ENCODE peak calls at places on chromosomes 13 and 19, in six cellular contexts. One of them, this sample, is unnamed.

GRCh38 chr19:17081672-17082630 is 6.4 kb downstream of the MYO9B start:
- DNase-seq in upper lobe of right lung: no peak
- DNase-seq in dorsolateral prefrontal cortex: no peak
- DNase-seq in spleen: peak
- DNase-seq in CD4-positive, alpha-beta memory T cell: no peak
- DNase-seq in psoas muscle: no peak
- DNase-seq in this sample: peak

GRCh38 chr13:93080587-93080986 is 146.0 kb upstream of the GPC6 start:
- DNase-seq in CD4-positive, alpha-beta memory T cell: no peak
- DNase-seq in dorsolateral prefrontal cortex: no peak
- DNase-seq in upper lobe of right lung: no peak
- DNase-seq in spleen: no peak
- DNase-seq in psoas muscle: no peak
- DNase-seq in this sample: no peak

GRCh38 chr13:80342541-80343371 is 1.8 kb upstream of the SPRY2 start:
- DNase-seq in CD4-positive, alpha-beta memory T cell: peak
- DNase-seq in upper lobe of right lung: peak
- DNase-seq in psoas muscle: peak
- DNase-seq in spleen: peak
- DNase-seq in dorsolateral prefrontal cortex: peak
- DNase-seq in this sample: peak

GRCh38 chr19:19406878-19407639 is 1.6 kb downstream of the GATAD2A start:
- DNase-seq in upper lobe of right lung: no peak
- DNase-seq in psoas muscle: peak
- DNase-seq in dorsolateral prefrontal cortex: peak
- DNase-seq in spleen: peak
- DNase-seq in CD4-positive, alpha-beta memory T cell: peak
- DNase-seq in this sample: peak

GRCh38 chr13:111279253-111279652 is 41.2 kb upstream of the TEX29 start:
- DNase-seq in spleen: no peak
- DNase-seq in CD4-positive, alpha-beta memory T cell: no peak
- DNase-seq in psoas muscle: no peak
- DNase-seq in upper lobe of right lung: no peak
- DNase-seq in dorsolateral prefrontal cortex: no peak
- DNase-seq in this sample: no peak

GRCh38 chr19:49065905-49066512 is 1.4 kb upstream of the NTF4 start:
- DNase-seq in dorsolateral prefrontal cortex: no peak
- DNase-seq in psoas muscle: peak
- DNase-seq in upper lobe of right lung: no peak
- DNase-seq in spleen: no peak
- DNase-seq in CD4-positive, alpha-beta memory T cell: no peak
- DNase-seq in this sample: no peak

GRCh38 chr13:73981595-73981994 is 152.6 kb downstream of the KLF12 start:
- DNase-seq in spleen: no peak
- DNase-seq in dorsolateral prefrontal cortex: no peak
- DNase-seq in upper lobe of right lung: no peak
- DNase-seq in CD4-positive, alpha-beta memory T cell: no peak
- DNase-seq in psoas muscle: no peak
- DNase-seq in this sample: no peak

GRCh38 chr13:76795701-76796695 is 90.2 kb downstream of the KCTD12 start:
- DNase-seq in CD4-positive, alpha-beta memory T cell: no peak
- DNase-seq in upper lobe of right lung: no peak
- DNase-seq in spleen: no peak
- DNase-seq in dorsolateral prefrontal cortex: no peak
- DNase-seq in psoas muscle: no peak
- DNase-seq in this sample: no peak

GRCh38 chr19:52398091-52398461 is 427 bp downstream of the ZNF528 start:
- DNase-seq in dorsolateral prefrontal cortex: peak
- DNase-seq in CD4-positive, alpha-beta memory T cell: no peak
- DNase-seq in spleen: no peak
- DNase-seq in upper lobe of right lung: no peak
- DNase-seq in psoas muscle: peak
- DNase-seq in this sample: no peak

GRCh38 chr19:6357995-6358394 is 3.3 kb upstream of the CLPP start:
- DNase-seq in spleen: no peak
- DNase-seq in CD4-positive, alpha-beta memory T cell: no peak
- DNase-seq in upper lobe of right lung: no peak
- DNase-seq in psoas muscle: peak
- DNase-seq in dorsolateral prefrontal cortex: no peak
- DNase-seq in this sample: no peak

DNA sequence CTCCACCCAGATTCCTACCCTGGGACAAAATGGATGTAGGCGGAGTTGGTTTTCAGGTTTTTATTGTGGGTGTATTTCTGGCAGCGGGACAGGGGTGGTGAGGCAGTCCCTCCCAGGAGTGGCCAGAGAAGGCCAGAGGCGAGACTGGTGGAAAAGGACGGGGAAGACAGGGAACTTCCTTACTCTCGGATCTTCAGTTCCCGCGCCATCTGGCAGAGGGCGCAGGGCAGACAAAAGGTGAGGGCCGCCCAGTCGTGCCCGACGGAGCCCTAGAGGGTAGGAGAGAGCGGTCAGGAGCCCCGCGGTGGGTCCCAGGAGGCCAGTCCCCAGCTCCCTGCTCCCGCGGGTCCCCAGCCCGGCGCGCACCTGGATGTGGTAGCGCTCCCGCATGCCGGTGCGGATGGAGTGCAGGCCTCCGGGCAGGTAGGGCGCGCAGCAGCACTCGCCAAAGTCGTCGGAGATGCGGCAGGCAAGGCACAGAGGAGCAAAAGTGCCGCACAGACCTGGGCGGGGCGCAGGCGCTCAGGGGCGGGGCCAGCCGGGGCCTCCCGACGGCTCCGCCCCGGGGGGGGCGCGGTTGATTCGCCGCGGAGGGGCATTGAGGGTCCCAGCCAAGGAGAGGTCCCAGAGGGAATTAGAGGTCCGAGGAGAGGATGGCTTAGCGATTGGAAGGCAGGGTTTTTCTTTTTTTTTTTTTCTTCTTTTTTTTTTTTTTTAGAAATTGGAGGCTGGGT is 3.0 kb downstream of the CNFN start:
- DNase-seq in spleen: peak
- DNase-seq in CD4-positive, alpha-beta memory T cell: peak
- DNase-seq in dorsolateral prefrontal cortex: peak
- DNase-seq in psoas muscle: peak
- DNase-seq in upper lobe of right lung: peak
- DNase-seq in this sample: peak
- H3K27ac ChIP-seq in spleen: peak
- H3K27ac ChIP-seq in CD4-positive, alpha-beta memory T cell: no peak
- H3K27ac ChIP-seq in dorsolateral prefrontal cortex: no peak
- H3K27ac ChIP-seq in psoas muscle: no peak
- H3K27ac ChIP-seq in upper lobe of right lung: no peak
- H3K27ac ChIP-seq in this sample: peak

GRCh38 chr13:40756042-40756441 is 14.9 kb downstream of the MRPS31 start:
- DNase-seq in spleen: no peak
- DNase-seq in CD4-positive, alpha-beta memory T cell: no peak
- DNase-seq in upper lobe of right lung: no peak
- DNase-seq in dorsolateral prefrontal cortex: no peak
- DNase-seq in psoas muscle: no peak
- DNase-seq in this sample: no peak

GRCh38 chr13:40749327-40749726 is 21.7 kb downstream of the MRPS31 start:
- DNase-seq in psoas muscle: no peak
- DNase-seq in spleen: no peak
- DNase-seq in dorsolateral prefrontal cortex: no peak
- DNase-seq in CD4-positive, alpha-beta memory T cell: no peak
- DNase-seq in upper lobe of right lung: no peak
- DNase-seq in this sample: no peak

GRCh38 chr13:40758811-40759210 is 12.2 kb downstream of the MRPS31 start:
- DNase-seq in spleen: no peak
- DNase-seq in psoas muscle: no peak
- DNase-seq in CD4-positive, alpha-beta memory T cell: no peak
- DNase-seq in upper lobe of right lung: no peak
- DNase-seq in dorsolateral prefrontal cortex: no peak
- DNase-seq in this sample: no peak

GRCh38 chr13:40755082-40755755 is 15.8 kb downstream of the MRPS31 start:
- DNase-seq in upper lobe of right lung: no peak
- DNase-seq in CD4-positive, alpha-beta memory T cell: no peak
- DNase-seq in dorsolateral prefrontal cortex: no peak
- DNase-seq in psoas muscle: no peak
- DNase-seq in spleen: no peak
- DNase-seq in this sample: no peak
- H3K4me3 ChIP-seq in upper lobe of right lung: no peak
- H3K4me3 ChIP-seq in CD4-positive, alpha-beta memory T cell: no peak
- H3K4me3 ChIP-seq in dorsolateral prefrontal cortex: no peak
- H3K4me3 ChIP-seq in psoas muscle: no peak
- H3K4me3 ChIP-seq in spleen: no peak
- H3K4me3 ChIP-seq in this sample: no peak

DNA sequence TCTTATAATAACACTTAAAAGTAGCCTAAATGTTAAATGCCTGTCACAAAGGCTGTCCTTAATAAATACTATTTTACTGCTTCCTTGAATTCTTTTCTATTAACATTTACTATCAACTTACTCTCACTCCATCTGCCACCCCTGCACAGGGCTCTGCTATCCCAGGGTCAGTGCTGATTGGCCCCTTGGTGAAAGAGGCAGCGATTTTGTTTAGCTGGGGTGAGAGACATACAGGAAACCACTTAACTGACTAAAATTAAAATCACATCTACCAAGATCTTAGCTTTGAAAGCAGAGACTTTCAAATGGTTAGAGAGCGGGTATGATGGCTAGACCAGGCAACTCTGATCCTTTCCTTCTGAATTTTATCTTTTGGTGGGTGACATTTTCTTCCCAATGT is 149.9 kb upstream of the HTR2A start:
- DNase-seq in upper lobe of right lung: no peak
- DNase-seq in psoas muscle: no peak
- DNase-seq in spleen: no peak
- DNase-seq in CD4-positive, alpha-beta memory T cell: no peak
- DNase-seq in dorsolateral prefrontal cortex: no peak
- DNase-seq in this sample: no peak
- H3K27ac ChIP-seq in upper lobe of right lung: no peak
- H3K27ac ChIP-seq in psoas muscle: no peak
- H3K27ac ChIP-seq in spleen: no peak
- H3K27ac ChIP-seq in CD4-positive, alpha-beta memory T cell: no peak
- H3K27ac ChIP-seq in dorsolateral prefrontal cortex: no peak
- H3K27ac ChIP-seq in this sample: no peak

GRCh38 chr19:35247526-35248309 is 1.1 kb upstream of the LSR start:
- DNase-seq in psoas muscle: no peak
- DNase-seq in upper lobe of right lung: peak
- DNase-seq in dorsolateral prefrontal cortex: no peak
- DNase-seq in CD4-positive, alpha-beta memory T cell: peak
- DNase-seq in spleen: peak
- DNase-seq in this sample: peak
- H3K4me3 ChIP-seq in psoas muscle: peak
- H3K4me3 ChIP-seq in upper lobe of right lung: peak
- H3K4me3 ChIP-seq in dorsolateral prefrontal cortex: peak
- H3K4me3 ChIP-seq in CD4-positive, alpha-beta memory T cell: peak
- H3K4me3 ChIP-seq in spleen: peak
- H3K4me3 ChIP-seq in this sample: peak